ENCODE peak calls at places on chromosomes 6 and 20, in six cellular contexts. One of them, this sample, is unnamed.

GRCh38 chr6:31356216-31356945 is 598 bp downstream of the HLA-B start:
- DNase-seq in A172: peak
- DNase-seq in stimulated activated CD4-positive, alpha-beta T cell treated with anti-CD3 and anti-CD28 coated beads, Interleukin-2, amount 100 ng/mL, for 24 hours: peak
- DNase-seq in hepatic stellate cell: no peak
- DNase-seq in breast epithelium: no peak
- DNase-seq in HepG2: no peak
- DNase-seq in this sample: peak

GRCh38 chr20:23331951-23332350 is 18.6 kb upstream of the NXT1 start:
- DNase-seq in hepatic stellate cell: no peak
- DNase-seq in HepG2: no peak
- DNase-seq in breast epithelium: no peak
- DNase-seq in stimulated activated CD4-positive, alpha-beta T cell treated with anti-CD3 and anti-CD28 coated beads, Interleukin-2, amount 100 ng/mL, for 24 hours: no peak
- DNase-seq in A172: peak
- DNase-seq in this sample: no peak

GRCh38 chr20:47691632-47692031 is 93.6 kb downstream of the SULF2 start:
- DNase-seq in HepG2: no peak
- DNase-seq in stimulated activated CD4-positive, alpha-beta T cell treated with anti-CD3 and anti-CD28 coated beads, Interleukin-2, amount 100 ng/mL, for 24 hours: no peak
- DNase-seq in hepatic stellate cell: no peak
- DNase-seq in A172: peak
- DNase-seq in breast epithelium: no peak
- DNase-seq in this sample: no peak

GRCh38 chr20:49989234-49990065 is 6.7 kb downstream of the SNAI1 start:
- DNase-seq in HepG2: no peak
- DNase-seq in breast epithelium: no peak
- DNase-seq in stimulated activated CD4-positive, alpha-beta T cell treated with anti-CD3 and anti-CD28 coated beads, Interleukin-2, amount 100 ng/mL, for 24 hours: no peak
- DNase-seq in hepatic stellate cell: peak
- DNase-seq in A172: peak
- DNase-seq in this sample: no peak

GRCh38 chr6:112882381-112882780 is 535.3 kb downstream of the RFPL4B start:
- DNase-seq in HepG2: no peak
- DNase-seq in stimulated activated CD4-positive, alpha-beta T cell treated with anti-CD3 and anti-CD28 coated beads, Interleukin-2, amount 100 ng/mL, for 24 hours: no peak
- DNase-seq in A172: no peak
- DNase-seq in breast epithelium: no peak
- DNase-seq in hepatic stellate cell: no peak
- DNase-seq in this sample: no peak

GRCh38 chr6:107633680-107634141 is 143.8 kb downstream of the SOBP start:
- DNase-seq in HepG2: no peak
- DNase-seq in stimulated activated CD4-positive, alpha-beta T cell treated with anti-CD3 and anti-CD28 coated beads, Interleukin-2, amount 100 ng/mL, for 24 hours: no peak
- DNase-seq in A172: no peak
- DNase-seq in hepatic stellate cell: no peak
- DNase-seq in breast epithelium: no peak
- DNase-seq in this sample: no peak

GRCh38 chr6:80217799-80218198 is 111.3 kb downstream of the BCKDHB start:
- DNase-seq in breast epithelium: no peak
- DNase-seq in A172: no peak
- DNase-seq in HepG2: no peak
- DNase-seq in hepatic stellate cell: no peak
- DNase-seq in stimulated activated CD4-positive, alpha-beta T cell treated with anti-CD3 and anti-CD28 coated beads, Interleukin-2, amount 100 ng/mL, for 24 hours: no peak
- DNase-seq in this sample: no peak

GRCh38 chr6:5718231-5718947 is 288.3 kb downstream of the NRN1 start:
- DNase-seq in stimulated activated CD4-positive, alpha-beta T cell treated with anti-CD3 and anti-CD28 coated beads, Interleukin-2, amount 100 ng/mL, for 24 hours: no peak
- DNase-seq in breast epithelium: no peak
- DNase-seq in A172: no peak
- DNase-seq in hepatic stellate cell: no peak
- DNase-seq in HepG2: no peak
- DNase-seq in this sample: no peak

GRCh38 chr20:38447931-38448675 is 13.0 kb upstream of the SNHG17 start:
- DNase-seq in hepatic stellate cell: no peak
- DNase-seq in breast epithelium: no peak
- DNase-seq in HepG2: peak
- DNase-seq in A172: no peak
- DNase-seq in stimulated activated CD4-positive, alpha-beta T cell treated with anti-CD3 and anti-CD28 coated beads, Interleukin-2, amount 100 ng/mL, for 24 hours: no peak
- DNase-seq in this sample: no peak

GRCh38 chr6:105331927-105332326 is 71.0 kb downstream of the PREP start:
- DNase-seq in HepG2: no peak
- DNase-seq in A172: no peak
- DNase-seq in stimulated activated CD4-positive, alpha-beta T cell treated with anti-CD3 and anti-CD28 coated beads, Interleukin-2, amount 100 ng/mL, for 24 hours: no peak
- DNase-seq in breast epithelium: no peak
- DNase-seq in hepatic stellate cell: no peak
- DNase-seq in this sample: no peak

GRCh38 chr20:36407196-36407733 is 101.1 kb downstream of the DLGAP4 start:
- DNase-seq in hepatic stellate cell: peak
- DNase-seq in stimulated activated CD4-positive, alpha-beta T cell treated with anti-CD3 and anti-CD28 coated beads, Interleukin-2, amount 100 ng/mL, for 24 hours: no peak
- DNase-seq in HepG2: no peak
- DNase-seq in A172: peak
- DNase-seq in breast epithelium: no peak
- DNase-seq in this sample: no peak

GRCh38 chr6:36677753-36678487 is 594 bp upstream of the CDKN1A start:
- DNase-seq in breast epithelium: no peak
- DNase-seq in hepatic stellate cell: no peak
- DNase-seq in HepG2: peak
- DNase-seq in A172: no peak
- DNase-seq in stimulated activated CD4-positive, alpha-beta T cell treated with anti-CD3 and anti-CD28 coated beads, Interleukin-2, amount 100 ng/mL, for 24 hours: no peak
- DNase-seq in this sample: no peak

GRCh38 chr20:14332796-14333345 is 4.5 kb downstream of the FLRT3 start:
- DNase-seq in hepatic stellate cell: no peak
- DNase-seq in HepG2: no peak
- DNase-seq in stimulated activated CD4-positive, alpha-beta T cell treated with anti-CD3 and anti-CD28 coated beads, Interleukin-2, amount 100 ng/mL, for 24 hours: no peak
- DNase-seq in breast epithelium: no peak
- DNase-seq in A172: no peak
- DNase-seq in this sample: no peak

GRCh38 chr20:23061713-23062561 is 12.5 kb upstream of the THBD start:
- DNase-seq in HepG2: peak
- DNase-seq in stimulated activated CD4-positive, alpha-beta T cell treated with anti-CD3 and anti-CD28 coated beads, Interleukin-2, amount 100 ng/mL, for 24 hours: no peak
- DNase-seq in hepatic stellate cell: peak
- DNase-seq in A172: peak
- DNase-seq in breast epithelium: no peak
- DNase-seq in this sample: no peak

GRCh38 chr6:35139924-35140524 is 1.1 kb downstream of the TCP11 start:
- DNase-seq in HepG2: peak
- DNase-seq in breast epithelium: no peak
- DNase-seq in stimulated activated CD4-positive, alpha-beta T cell treated with anti-CD3 and anti-CD28 coated beads, Interleukin-2, amount 100 ng/mL, for 24 hours: peak
- DNase-seq in A172: peak
- DNase-seq in hepatic stellate cell: peak
- DNase-seq in this sample: peak

This sample was measured in activated naive CD8-positive, alpha-beta T cell treated with anti-CD3 and anti-CD28 coated beads, Interleukin-2, amount 50 U/mL, for 24 hours.